ENCODE peak calls at places on chromosomes 13 and 19, in seven cellular contexts. One of them, this sample, is unnamed.

GRCh38 chr13:41581884-41582547 is 124.7 kb downstream of the RGCC start:
- DNase-seq in cortex of kidney: no peak
- DNase-seq in psoas muscle: no peak
- DNase-seq in T-helper 2 cell: no peak
- DNase-seq in stromal cell of bone marrow: no peak
- DNase-seq in non-pigmented ciliary epithelial cell: no peak
- DNase-seq in NCI-H524: no peak
- DNase-seq in this sample: no peak

GRCh38 chr19:5003781-5004180 is 34.9 kb downstream of the KDM4B start:
- DNase-seq in NCI-H524: no peak
- DNase-seq in cortex of kidney: no peak
- DNase-seq in T-helper 2 cell: no peak
- DNase-seq in stromal cell of bone marrow: no peak
- DNase-seq in psoas muscle: no peak
- DNase-seq in non-pigmented ciliary epithelial cell: no peak
- DNase-seq in this sample: no peak

GRCh38 chr13:44021422-44021821 is 141.7 kb downstream of the LACC1 start:
- DNase-seq in T-helper 2 cell: no peak
- DNase-seq in cortex of kidney: no peak
- DNase-seq in non-pigmented ciliary epithelial cell: no peak
- DNase-seq in NCI-H524: no peak
- DNase-seq in psoas muscle: no peak
- DNase-seq in stromal cell of bone marrow: no peak
- DNase-seq in this sample: no peak

GRCh38 chr19:1112254-1113208 is 8.7 kb downstream of the GPX4 start:
- DNase-seq in T-helper 2 cell: no peak
- DNase-seq in psoas muscle: peak; percentile 68
- DNase-seq in non-pigmented ciliary epithelial cell: no peak
- DNase-seq in cortex of kidney: no peak
- DNase-seq in NCI-H524: no peak
- DNase-seq in stromal cell of bone marrow: no peak
- DNase-seq in this sample: peak; percentile 45

GRCh38 chr13:71877280-71877653 is 10.3 kb upstream of the DACH1 start:
- DNase-seq in T-helper 2 cell: no peak
- DNase-seq in psoas muscle: no peak
- DNase-seq in NCI-H524: no peak
- DNase-seq in non-pigmented ciliary epithelial cell: no peak
- DNase-seq in stromal cell of bone marrow: no peak
- DNase-seq in cortex of kidney: no peak
- DNase-seq in this sample: peak; percentile 18

GRCh38 chr13:67049744-67050143 is 180.4 kb downstream of the PCDH9 start:
- DNase-seq in NCI-H524: no peak
- DNase-seq in T-helper 2 cell: no peak
- DNase-seq in cortex of kidney: no peak
- DNase-seq in non-pigmented ciliary epithelial cell: no peak
- DNase-seq in psoas muscle: no peak
- DNase-seq in stromal cell of bone marrow: no peak
- DNase-seq in this sample: no peak

GRCh38 chr13:29021311-29021710 is 201.2 kb downstream of the MTUS2 start:
- DNase-seq in NCI-H524: no peak
- DNase-seq in cortex of kidney: no peak
- DNase-seq in T-helper 2 cell: no peak
- DNase-seq in non-pigmented ciliary epithelial cell: no peak
- DNase-seq in stromal cell of bone marrow: no peak
- DNase-seq in psoas muscle: no peak
- DNase-seq in this sample: no peak

GRCh38 chr19:12665646-12666304 is 767 bp downstream of the MAN2B1 start:
- DNase-seq in cortex of kidney: no peak
- DNase-seq in T-helper 2 cell: no peak
- DNase-seq in NCI-H524: no peak
- DNase-seq in stromal cell of bone marrow: no peak
- DNase-seq in non-pigmented ciliary epithelial cell: no peak
- DNase-seq in psoas muscle: no peak
- DNase-seq in this sample: no peak

GRCh38 chr13:96238861-96239260 is 149.0 kb downstream of the HS6ST3 start:
- DNase-seq in non-pigmented ciliary epithelial cell: no peak
- DNase-seq in T-helper 2 cell: no peak
- DNase-seq in cortex of kidney: no peak
- DNase-seq in psoas muscle: no peak
- DNase-seq in stromal cell of bone marrow: no peak
- DNase-seq in NCI-H524: no peak
- DNase-seq in this sample: no peak

GRCh38 chr13:98443329-98443728 is 133.6 kb downstream of the STK24 start:
- DNase-seq in cortex of kidney: no peak
- DNase-seq in psoas muscle: no peak
- DNase-seq in NCI-H524: no peak
- DNase-seq in stromal cell of bone marrow: peak; percentile 77
- DNase-seq in non-pigmented ciliary epithelial cell: no peak
- DNase-seq in T-helper 2 cell: no peak
- DNase-seq in this sample: no peak

GRCh38 chr19:33064117-33064777 is 441 bp downstream of the RHPN2 start:
- DNase-seq in psoas muscle: peak; percentile 19
- DNase-seq in NCI-H524: peak; percentile 46
- DNase-seq in non-pigmented ciliary epithelial cell: no peak
- DNase-seq in cortex of kidney: no peak
- DNase-seq in stromal cell of bone marrow: no peak
- DNase-seq in T-helper 2 cell: peak; percentile 9
- DNase-seq in this sample: peak; percentile 16

GRCh38 chr19:50330365-50331078 is 1.3 kb upstream of the KCNC3 start:
- DNase-seq in stromal cell of bone marrow: no peak
- DNase-seq in NCI-H524: peak; percentile 27
- DNase-seq in cortex of kidney: no peak
- DNase-seq in T-helper 2 cell: peak; percentile 89
- DNase-seq in psoas muscle: peak; percentile 83
- DNase-seq in non-pigmented ciliary epithelial cell: no peak
- DNase-seq in this sample: no peak

GRCh38 chr19:38062959-38063786 is 156.2 kb downstream of the SIPA1L3 start:
- DNase-seq in stromal cell of bone marrow: no peak
- DNase-seq in NCI-H524: peak; percentile 100
- DNase-seq in T-helper 2 cell: no peak
- DNase-seq in cortex of kidney: no peak
- DNase-seq in non-pigmented ciliary epithelial cell: no peak
- DNase-seq in psoas muscle: no peak
- DNase-seq in this sample: no peak

GRCh38 chr13:99124695-99125334 is 75.8 kb upstream of the UBAC2 start:
- DNase-seq in T-helper 2 cell: no peak
- DNase-seq in cortex of kidney: no peak
- DNase-seq in non-pigmented ciliary epithelial cell: peak; percentile 51
- DNase-seq in NCI-H524: no peak
- DNase-seq in stromal cell of bone marrow: peak; percentile 56
- DNase-seq in psoas muscle: no peak
- DNase-seq in this sample: no peak

GRCh38 chr19:35852029-35852780 is at the start of gene NPHS1:
- DNase-seq in NCI-H524: peak; percentile 63
- DNase-seq in stromal cell of bone marrow: no peak
- DNase-seq in non-pigmented ciliary epithelial cell: no peak
- DNase-seq in T-helper 2 cell: no peak
- DNase-seq in cortex of kidney: no peak
- DNase-seq in psoas muscle: no peak
- DNase-seq in this sample: no peak

GRCh38 chr19:11020982-11021759 is 60.3 kb downstream of the SMARCA4 start:
- DNase-seq in NCI-H524: no peak
- DNase-seq in non-pigmented ciliary epithelial cell: no peak
- DNase-seq in psoas muscle: no peak
- DNase-seq in T-helper 2 cell: no peak
- DNase-seq in cortex of kidney: no peak
- DNase-seq in stromal cell of bone marrow: no peak
- DNase-seq in this sample: no peak

GRCh38 chr13:50612717-50613116 is 230.8 kb downstream of the DLEU7 start:
- DNase-seq in NCI-H524: no peak
- DNase-seq in non-pigmented ciliary epithelial cell: no peak
- DNase-seq in cortex of kidney: no peak
- DNase-seq in T-helper 2 cell: no peak
- DNase-seq in psoas muscle: no peak
- DNase-seq in stromal cell of bone marrow: no peak
- DNase-seq in this sample: no peak

GRCh38 chr13:25463496-25463895 is 91.7 kb downstream of the ATP8A2 start:
- DNase-seq in T-helper 2 cell: no peak
- DNase-seq in non-pigmented ciliary epithelial cell: no peak
- DNase-seq in cortex of kidney: no peak
- DNase-seq in NCI-H524: no peak
- DNase-seq in psoas muscle: no peak
- DNase-seq in stromal cell of bone marrow: peak; percentile 4
- DNase-seq in this sample: no peak

GRCh38 chr19:1630012-1630411 is 22.4 kb downstream of the TCF3 start:
- DNase-seq in non-pigmented ciliary epithelial cell: no peak
- DNase-seq in cortex of kidney: no peak
- DNase-seq in NCI-H524: no peak
- DNase-seq in psoas muscle: no peak
- DNase-seq in stromal cell of bone marrow: no peak
- DNase-seq in T-helper 2 cell: no peak
- DNase-seq in this sample: no peak

GRCh38 chr19:30439271-30439750 is 67.1 kb downstream of the ZNF536 start:
- DNase-seq in T-helper 2 cell: no peak
- DNase-seq in stromal cell of bone marrow: no peak
- DNase-seq in NCI-H524: no peak
- DNase-seq in cortex of kidney: no peak
- DNase-seq in psoas muscle: no peak
- DNase-seq in non-pigmented ciliary epithelial cell: no peak
- DNase-seq in this sample: no peak

GRCh38 chr13:70125693-70126092 is 17.4 kb upstream of the KLHL1 start:
- DNase-seq in stromal cell of bone marrow: no peak
- DNase-seq in psoas muscle: no peak
- DNase-seq in T-helper 2 cell: no peak
- DNase-seq in NCI-H524: no peak
- DNase-seq in cortex of kidney: no peak
- DNase-seq in non-pigmented ciliary epithelial cell: no peak
- DNase-seq in this sample: no peak

GRCh38 chr19:6010107-6010506 is 32.2 kb upstream of the RANBP3 start:
- DNase-seq in T-helper 2 cell: no peak
- DNase-seq in cortex of kidney: no peak
- DNase-seq in stromal cell of bone marrow: no peak
- DNase-seq in NCI-H524: no peak
- DNase-seq in psoas muscle: no peak
- DNase-seq in non-pigmented ciliary epithelial cell: no peak
- DNase-seq in this sample: no peak

GRCh38 chr19:23991170-23991569 is 76.5 kb downstream of the ZNF726 start:
- DNase-seq in T-helper 2 cell: no peak
- DNase-seq in NCI-H524: peak; percentile 5
- DNase-seq in cortex of kidney: no peak
- DNase-seq in stromal cell of bone marrow: no peak
- DNase-seq in psoas muscle: no peak
- DNase-seq in non-pigmented ciliary epithelial cell: peak; percentile 34
- DNase-seq in this sample: no peak

GRCh38 chr19:18629166-18630088 is 7.4 kb upstream of the KLHL26 start:
- DNase-seq in cortex of kidney: no peak
- DNase-seq in T-helper 2 cell: no peak
- DNase-seq in non-pigmented ciliary epithelial cell: no peak
- DNase-seq in stromal cell of bone marrow: no peak
- DNase-seq in psoas muscle: peak; percentile 59
- DNase-seq in NCI-H524: peak; percentile 48
- DNase-seq in this sample: no peak

GRCh38 chr19:18306209-18306902 is 16.5 kb downstream of the LSM4 start:
- DNase-seq in NCI-H524: no peak
- DNase-seq in psoas muscle: no peak
- DNase-seq in cortex of kidney: no peak
- DNase-seq in stromal cell of bone marrow: no peak
- DNase-seq in T-helper 2 cell: no peak
- DNase-seq in non-pigmented ciliary epithelial cell: no peak
- DNase-seq in this sample: no peak

GRCh38 chr13:71290963-71291937 is 575.8 kb downstream of the DACH1 start:
- DNase-seq in psoas muscle: no peak
- DNase-seq in non-pigmented ciliary epithelial cell: no peak
- DNase-seq in stromal cell of bone marrow: peak; percentile 14
- DNase-seq in NCI-H524: peak; percentile 39
- DNase-seq in T-helper 2 cell: peak; percentile 10
- DNase-seq in cortex of kidney: no peak
- DNase-seq in this sample: no peak

GRCh38 chr19:19514215-19514633 is 1.1 kb downstream of the TSSK6 start:
- DNase-seq in cortex of kidney: no peak
- DNase-seq in non-pigmented ciliary epithelial cell: peak; percentile 11
- DNase-seq in psoas muscle: peak; percentile 74
- DNase-seq in T-helper 2 cell: no peak
- DNase-seq in NCI-H524: no peak
- DNase-seq in stromal cell of bone marrow: no peak
- DNase-seq in this sample: no peak

GRCh38 chr13:97030705-97031452 is 36.6 kb upstream of the OXGR1 start:
- DNase-seq in NCI-H524: peak; percentile 63
- DNase-seq in T-helper 2 cell: no peak
- DNase-seq in stromal cell of bone marrow: peak; percentile 28
- DNase-seq in non-pigmented ciliary epithelial cell: peak; percentile 60
- DNase-seq in psoas muscle: no peak
- DNase-seq in cortex of kidney: no peak
- DNase-seq in this sample: peak; percentile 15

This sample was measured in endothelial cell.